ENCODE peak calls at places on chromosomes 16 and 17, in four cellular contexts. X is posterior vena cava, Y is foreskin fibroblast, S is esophagus squamous epithelium. J is an unnamed sample.

GRCh38 chr17:39757176-39757662 is 19.5 kb downstream of the GRB7 start:
- DNase-seq in Y (no peak), X (no peak), S (no peak), J (no peak)

GRCh38 chr16:4240624-4241023 is 1.3 kb downstream of the SRL start:
- DNase-seq in X (no peak), S (no peak), Y (no peak), J (no peak)

GRCh38 chr16:1614226-1615102 is 2.3 kb downstream of the CRAMP1 start:
- DNase-seq in Y (peak; percentile 69), X (peak; percentile 85), S (no peak), J (no peak)

GRCh38 chr17:1147664-1148063 is 32.1 kb downstream of the ABR start:
- DNase-seq in X (no peak), S (no peak), Y (peak; percentile 64), J (no peak)

GRCh38 chr17:47895254-47895855 is 681 bp upstream of the SP2 start:
- DNase-seq in Y (peak; percentile 56), X (peak; percentile 82), S (no peak), J (no peak)

GRCh38 chr17:62161405-62162148 is 96.5 kb upstream of the MED13 start:
- DNase-seq in X (no peak), Y (no peak), S (no peak), J (no peak)

GRCh38 chr16:51164574-51164973 is 13.5 kb upstream of the SALL1 start:
- DNase-seq in S (no peak), Y (no peak), X (no peak), J (no peak)

GRCh38 chr17:78888911-78889496 is 14.0 kb downstream of the CEP295NL start:
- DNase-seq in Y (no peak), X (no peak), S (no peak), J (no peak)

GRCh38 chr17:40903129-40903847 is 18.2 kb upstream of the KRT20 start:
- DNase-seq in S (no peak), Y (peak; percentile 39), X (no peak), J (no peak)

GRCh38 chr16:86392751-86393150 is 117.6 kb upstream of the FOXF1 start:
- DNase-seq in X (no peak), S (no peak), Y (peak; percentile 41), J (no peak)

GRCh38 chr16:72042157-72042660 is 12.1 kb upstream of the HP start:
- DNase-seq in S (no peak), Y (no peak), X (no peak), J (no peak)

GRCh38 chr16:85061566-85061965 is 34.0 kb downstream of the KIAA0513 start:
- DNase-seq in S (no peak), Y (no peak), X (peak; percentile 87), J (no peak)

GRCh38 chr16:59260892-59261291 is 526.8 kb upstream of the GOT2 start:
- DNase-seq in S (no peak), Y (no peak), X (no peak), J (no peak)

GRCh38 chr16:86969716-86970115 is 347.5 kb downstream of the C16orf95 start:
- DNase-seq in Y (no peak), S (no peak), X (no peak), J (no peak)